ENCODE peak calls at places on chromosomes 6 and 20, in eight cellular contexts. One of them, this sample, is unnamed. For H3K4me1, the result is how much of the 10 kb centered on the place peaks cover.

GRCh38 chr6:20696676-20697075 is 162.4 kb downstream of the CDKAL1 start:
- DNase-seq in stomach: no peak
- DNase-seq in HCT116: no peak
- DNase-seq in neural progenitor cell: no peak
- DNase-seq in BE2C: no peak
- DNase-seq in heart left ventricle: no peak
- DNase-seq in aorta: no peak
- DNase-seq in uterus: no peak
- DNase-seq in this sample: no peak

GRCh38 chr6:8513174-8513573 is 77.8 kb upstream of the SLC35B3 start:
- DNase-seq in uterus: no peak
- DNase-seq in heart left ventricle: no peak
- DNase-seq in BE2C: no peak
- DNase-seq in aorta: no peak
- DNase-seq in stomach: no peak
- DNase-seq in HCT116: no peak
- DNase-seq in neural progenitor cell: no peak
- DNase-seq in this sample: no peak

GRCh38 chr20:24708411-24709295 is 239.2 kb downstream of the SYNDIG1 start:
- DNase-seq in stomach: no peak
- DNase-seq in aorta: no peak
- DNase-seq in BE2C: no peak
- DNase-seq in uterus: no peak
- DNase-seq in heart left ventricle: no peak
- DNase-seq in HCT116: no peak
- DNase-seq in neural progenitor cell: peak
- DNase-seq in this sample: peak

GRCh38 chr6:155408231-155408630 is 47.4 kb downstream of the NOX3 start:
- DNase-seq in BE2C: no peak
- DNase-seq in neural progenitor cell: no peak
- DNase-seq in aorta: no peak
- DNase-seq in uterus: no peak
- DNase-seq in heart left ventricle: no peak
- DNase-seq in stomach: no peak
- DNase-seq in HCT116: no peak
- DNase-seq in this sample: no peak

GRCh38 chr20:41524980-41525613 is 93.1 kb downstream of the CHD6 start:
- DNase-seq in BE2C: peak
- DNase-seq in stomach: peak
- DNase-seq in HCT116: no peak
- DNase-seq in neural progenitor cell: peak
- DNase-seq in uterus: peak
- DNase-seq in heart left ventricle: peak
- DNase-seq in aorta: peak
- DNase-seq in this sample: peak

GRCh38 chr20:9144643-9145042 is 75.8 kb downstream of the PLCB4 start:
- DNase-seq in aorta: no peak
- DNase-seq in stomach: no peak
- DNase-seq in HCT116: no peak
- DNase-seq in uterus: no peak
- DNase-seq in heart left ventricle: no peak
- DNase-seq in BE2C: no peak
- DNase-seq in neural progenitor cell: no peak
- DNase-seq in this sample: no peak

GRCh38 chr6:155241966-155242365 is 21.8 kb upstream of the CLDN20 start:
- DNase-seq in aorta: no peak
- DNase-seq in uterus: no peak
- DNase-seq in HCT116: no peak
- DNase-seq in stomach: no peak
- DNase-seq in heart left ventricle: no peak
- DNase-seq in BE2C: no peak
- DNase-seq in neural progenitor cell: no peak
- DNase-seq in this sample: no peak

GRCh38 chr6:37650071-37650481 is 47.6 kb downstream of the MDGA1 start:
- DNase-seq in heart left ventricle: no peak
- DNase-seq in HCT116: no peak
- DNase-seq in aorta: no peak
- DNase-seq in neural progenitor cell: peak
- DNase-seq in stomach: no peak
- DNase-seq in uterus: no peak
- DNase-seq in BE2C: no peak
- DNase-seq in this sample: no peak

GRCh38 chr20:50191065-50191565 is 485 bp downstream of the CEBPB start:
- DNase-seq in heart left ventricle: peak
- DNase-seq in stomach: peak
- DNase-seq in uterus: peak
- DNase-seq in neural progenitor cell: no peak
- DNase-seq in aorta: peak
- DNase-seq in BE2C: peak
- DNase-seq in HCT116: no peak
- DNase-seq in this sample: peak

GRCh38 chr6:40936810-40937209 is 102.2 kb downstream of the UNC5CL start:
- DNase-seq in heart left ventricle: no peak
- DNase-seq in stomach: no peak
- DNase-seq in HCT116: no peak
- DNase-seq in uterus: no peak
- DNase-seq in aorta: no peak
- DNase-seq in BE2C: no peak
- DNase-seq in neural progenitor cell: no peak
- DNase-seq in this sample: peak

GRCh38 chr6:7727951-7728854 is 2.3 kb downstream of the BMP6 start:
- DNase-seq in uterus: no peak
- DNase-seq in BE2C: peak
- DNase-seq in heart left ventricle: peak
- DNase-seq in neural progenitor cell: peak
- DNase-seq in stomach: no peak
- DNase-seq in aorta: peak
- DNase-seq in HCT116: no peak
- DNase-seq in this sample: peak

GRCh38 chr20:49916146-49917002 is 1.0 kb upstream of the SPATA2 start:
- DNase-seq in stomach: peak
- DNase-seq in uterus: no peak
- DNase-seq in BE2C: peak
- DNase-seq in HCT116: no peak
- DNase-seq in heart left ventricle: no peak
- DNase-seq in neural progenitor cell: no peak
- DNase-seq in aorta: no peak
- DNase-seq in this sample: peak

DNA sequence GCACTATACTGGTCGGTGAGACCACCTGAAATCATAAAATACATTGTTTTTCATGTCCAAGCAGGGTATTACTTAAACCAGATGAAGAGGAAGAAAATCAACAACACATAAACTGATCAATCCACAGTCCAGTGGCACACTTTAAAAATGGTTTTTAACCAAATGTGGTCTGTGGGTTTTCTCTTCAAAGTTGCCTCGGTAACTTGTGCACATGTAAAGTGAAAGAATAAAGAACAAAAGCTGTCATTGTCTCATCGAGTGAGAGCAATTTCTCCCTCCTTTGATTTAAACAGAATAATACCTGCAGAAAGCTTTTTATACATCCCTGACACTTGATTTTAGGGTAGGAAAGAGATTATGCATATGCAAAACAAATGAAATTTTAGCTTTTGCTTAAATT is 3.7 kb downstream of the FLRT3 start:
- DNase-seq in aorta: no peak
- DNase-seq in HCT116: no peak
- DNase-seq in uterus: no peak
- DNase-seq in heart left ventricle: no peak
- DNase-seq in stomach: no peak
- DNase-seq in neural progenitor cell: no peak
- DNase-seq in BE2C: no peak
- DNase-seq in this sample: no peak
- H3K4me3 ChIP-seq in aorta: no peak
- H3K4me3 ChIP-seq in HCT116: no peak
- H3K4me3 ChIP-seq in uterus: no peak
- H3K4me3 ChIP-seq in heart left ventricle: no peak
- H3K4me3 ChIP-seq in stomach: peak
- H3K4me3 ChIP-seq in neural progenitor cell: peak
- H3K4me3 ChIP-seq in BE2C: peak
- H3K4me3 ChIP-seq in this sample: no peak

GRCh38 chr6:4813055-4813454 is 36.9 kb downstream of the CDYL start:
- DNase-seq in HCT116: no peak
- DNase-seq in uterus: no peak
- DNase-seq in BE2C: no peak
- DNase-seq in heart left ventricle: no peak
- DNase-seq in stomach: no peak
- DNase-seq in neural progenitor cell: no peak
- DNase-seq in aorta: no peak
- DNase-seq in this sample: no peak

GRCh38 chr6:4816904-4817303 is 40.7 kb downstream of the CDYL start:
- DNase-seq in stomach: no peak
- DNase-seq in HCT116: no peak
- DNase-seq in uterus: no peak
- DNase-seq in aorta: no peak
- DNase-seq in neural progenitor cell: no peak
- DNase-seq in BE2C: no peak
- DNase-seq in heart left ventricle: no peak
- DNase-seq in this sample: no peak

GRCh38 chr6:4817551-4817950 is 41.3 kb downstream of the CDYL start:
- DNase-seq in heart left ventricle: no peak
- DNase-seq in uterus: no peak
- DNase-seq in neural progenitor cell: no peak
- DNase-seq in stomach: no peak
- DNase-seq in HCT116: no peak
- DNase-seq in BE2C: no peak
- DNase-seq in aorta: no peak
- DNase-seq in this sample: no peak

GRCh38 chr6:4814212-4814611 is 38.0 kb downstream of the CDYL start:
- DNase-seq in HCT116: no peak
- DNase-seq in heart left ventricle: no peak
- DNase-seq in neural progenitor cell: no peak
- DNase-seq in BE2C: no peak
- DNase-seq in uterus: no peak
- DNase-seq in stomach: no peak
- DNase-seq in aorta: no peak
- DNase-seq in this sample: no peak

GRCh38 chr6:4815584-4815983 is 39.4 kb downstream of the CDYL start:
- DNase-seq in heart left ventricle: no peak
- DNase-seq in HCT116: no peak
- DNase-seq in neural progenitor cell: no peak
- DNase-seq in stomach: no peak
- DNase-seq in aorta: no peak
- DNase-seq in BE2C: no peak
- DNase-seq in uterus: no peak
- DNase-seq in this sample: no peak
- H3K4me1 ChIP-seq in heart left ventricle: under half
- H3K4me1 ChIP-seq in HCT116: under half
- H3K4me1 ChIP-seq in neural progenitor cell: under half
- H3K4me1 ChIP-seq in stomach: under half
- H3K4me1 ChIP-seq in aorta: under half
- H3K4me1 ChIP-seq in BE2C: under half
- H3K4me1 ChIP-seq in uterus: under half
- H3K4me1 ChIP-seq in this sample: under half

GRCh38 chr6:10309826-10310405 is 105.0 kb downstream of the TFAP2A start:
- DNase-seq in uterus: no peak
- DNase-seq in neural progenitor cell: peak
- DNase-seq in heart left ventricle: no peak
- DNase-seq in BE2C: no peak
- DNase-seq in aorta: no peak
- DNase-seq in stomach: no peak
- DNase-seq in HCT116: no peak
- DNase-seq in this sample: peak
- H3K4me3 ChIP-seq in uterus: no peak
- H3K4me3 ChIP-seq in neural progenitor cell: no peak
- H3K4me3 ChIP-seq in heart left ventricle: no peak
- H3K4me3 ChIP-seq in BE2C: no peak
- H3K4me3 ChIP-seq in aorta: no peak
- H3K4me3 ChIP-seq in stomach: no peak
- H3K4me3 ChIP-seq in HCT116: no peak
- H3K4me3 ChIP-seq in this sample: no peak

DNA sequence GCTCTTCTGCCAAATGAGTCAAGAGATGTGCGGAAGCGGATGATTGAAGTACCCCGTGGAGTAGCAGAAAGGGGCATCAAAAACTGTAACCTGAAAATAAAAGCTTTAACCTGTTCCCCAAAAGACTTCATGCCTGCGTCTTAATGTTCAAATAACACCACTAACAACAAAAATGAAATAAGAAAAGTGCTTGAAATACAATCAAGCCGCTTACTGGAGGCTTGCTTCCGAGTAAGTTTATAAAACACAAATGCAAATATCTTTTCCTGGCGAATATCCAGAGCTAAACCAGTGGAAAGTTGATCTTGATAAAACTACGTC is 2.5 kb upstream of the FOXC1 start:
- DNase-seq in neural progenitor cell: no peak
- DNase-seq in aorta: no peak
- DNase-seq in stomach: no peak
- DNase-seq in heart left ventricle: no peak
- DNase-seq in HCT116: no peak
- DNase-seq in uterus: no peak
- DNase-seq in BE2C: no peak
- DNase-seq in this sample: no peak
- H3K4me1 ChIP-seq in neural progenitor cell: under half
- H3K4me1 ChIP-seq in aorta: under half
- H3K4me1 ChIP-seq in stomach: half or more
- H3K4me1 ChIP-seq in heart left ventricle: under half
- H3K4me1 ChIP-seq in HCT116: under half
- H3K4me1 ChIP-seq in uterus: under half
- H3K4me1 ChIP-seq in BE2C: under half
- H3K4me1 ChIP-seq in this sample: under half

GRCh38 chr6:10112871-10113584 is 301.8 kb downstream of the TFAP2A start:
- DNase-seq in aorta: no peak
- DNase-seq in BE2C: no peak
- DNase-seq in uterus: no peak
- DNase-seq in stomach: no peak
- DNase-seq in neural progenitor cell: peak
- DNase-seq in HCT116: no peak
- DNase-seq in heart left ventricle: no peak
- DNase-seq in this sample: no peak
- H3K4me3 ChIP-seq in aorta: no peak
- H3K4me3 ChIP-seq in BE2C: no peak
- H3K4me3 ChIP-seq in uterus: no peak
- H3K4me3 ChIP-seq in stomach: no peak
- H3K4me3 ChIP-seq in neural progenitor cell: peak
- H3K4me3 ChIP-seq in HCT116: no peak
- H3K4me3 ChIP-seq in heart left ventricle: no peak
- H3K4me3 ChIP-seq in this sample: no peak